ENCODE peak calls at places on chromosomes 11 and 22, in eight cellular contexts. V is adipocyte, T is BJ, M is A549, U is HFF-Myc, X is cardiac fibroblast, H is H7, P is endodermal cell. E is an unnamed sample.

GRCh38 chr11:67118059-67118766 is 850 bp upstream of the KDM2A start:
- DNase-seq in X (peak), H (peak), P (peak), M (peak), U (no peak), T (no peak), V (no peak), E (no peak)

GRCh38 chr22:47157486-47158270 is 395.2 kb downstream of the TBC1D22A start:
- DNase-seq in V (no peak), P (no peak), X (no peak), U (no peak), M (no peak), H (no peak), T (no peak), E (no peak)

GRCh38 chr22:19271856-19272535 is 19.5 kb downstream of the CLTCL1 start:
- DNase-seq in T (no peak), P (no peak), U (no peak), V (peak), H (no peak), X (no peak), M (peak), E (no peak)

GRCh38 chr22:44291265-44292006 is 21.3 kb downstream of the SHISAL1 start:
- DNase-seq in U (no peak), P (no peak), M (no peak), X (no peak), H (no peak), V (no peak), T (no peak), E (no peak)

GRCh38 chr22:27534720-27535125 is 266.8 kb downstream of the MN1 start:
- DNase-seq in X (peak), V (peak), T (peak), M (no peak), P (no peak), H (no peak), U (no peak), E (peak)

GRCh38 chr11:119934267-119934666 is 203.6 kb downstream of the TRIM29 start:
- DNase-seq in H (no peak), T (no peak), M (no peak), U (no peak), P (no peak), X (no peak), V (no peak), E (no peak)

GRCh38 chr11:3178349-3178748 is 13.2 kb upstream of the OSBPL5 start:
- DNase-seq in H (no peak), M (no peak), V (peak), P (no peak), X (peak), U (no peak), T (no peak), E (no peak)

GRCh38 chr22:44341431-44342346 is 28.9 kb upstream of the SHISAL1 start:
- DNase-seq in T (no peak), P (peak), X (peak), H (peak), M (no peak), V (peak), U (no peak), E (no peak)

GRCh38 chr11:19951558-19952083 is 208.7 kb downstream of the DBX1 start:
- DNase-seq in T (no peak), U (no peak), P (no peak), V (peak), H (peak), M (peak), X (peak), E (no peak)

GRCh38 chr11:94141511-94142307 is 13.1 kb downstream of the PANX1 start:
- DNase-seq in U (no peak), X (no peak), M (no peak), P (peak), T (no peak), H (no peak), V (no peak), E (no peak)

GRCh38 chr11:93113824-93114223 is 84.0 kb downstream of the SLC36A4 start:
- DNase-seq in T (no peak), U (no peak), X (no peak), M (no peak), P (peak), V (no peak), H (peak), E (no peak)

GRCh38 chr22:30370681-30371080 is 13.9 kb downstream of the CCDC157 start:
- DNase-seq in H (peak), U (no peak), P (no peak), T (no peak), V (no peak), M (no peak), X (no peak), E (no peak)

GRCh38 chr22:35617137-35617755 is at the start of gene MB:
- DNase-seq in X (no peak), U (no peak), P (no peak), V (no peak), T (no peak), M (no peak), H (no peak), E (no peak)

GRCh38 chr22:42967933-42968332 is 47.0 kb downstream of the PACSIN2 start:
- DNase-seq in H (peak), X (no peak), P (peak), V (no peak), U (no peak), T (no peak), M (no peak), E (no peak)

GRCh38 chr22:24156915-24157782 is 24.1 kb upstream of the SUSD2 start:
- DNase-seq in M (peak), T (no peak), U (no peak), X (peak), P (peak), V (peak), H (peak), E (no peak)

GRCh38 chr11:61473370-61474025 is 35.1 kb upstream of the LRRC10B start:
- DNase-seq in H (no peak), M (no peak), V (peak), U (no peak), X (peak), T (no peak), P (no peak), E (no peak)

GRCh38 chr22:36065775-36066544 is 37.3 kb upstream of the RBFOX2 start:
- DNase-seq in T (peak), P (peak), V (peak), M (peak), H (peak), X (peak), U (peak), E (peak)

GRCh38 chr11:114610550-114610949 is 15.0 kb upstream of the NXPE4 start:
- DNase-seq in P (peak), V (no peak), H (no peak), X (no peak), T (no peak), U (no peak), M (no peak), E (no peak)

GRCh38 chr11:26649884-26650283 is 72.0 kb downstream of the SLC5A12 start:
- DNase-seq in X (peak), V (peak), P (peak), T (peak), M (peak), H (peak), U (peak), E (peak)

GRCh38 chr11:4095509-4096230 is 1.1 kb downstream of the RRM1 start:
- DNase-seq in X (peak), T (no peak), P (no peak), V (peak), H (peak), U (no peak), M (peak), E (no peak)

GRCh38 chr11:2576536-2576935 is 123.3 kb downstream of the KCNQ1OT1 start:
- DNase-seq in X (no peak), M (no peak), P (peak), V (no peak), T (no peak), U (no peak), H (no peak), E (no peak)

GRCh38 chr11:117918366-117919255 is 10.6 kb downstream of the TMPRSS13 start:
- DNase-seq in V (no peak), T (no peak), U (no peak), X (no peak), H (no peak), M (no peak), P (peak), E (no peak)

GRCh38 chr22:41770715-41771452 is 29.6 kb upstream of the CCDC134 start:
- DNase-seq in X (no peak), P (no peak), U (no peak), M (no peak), T (no peak), V (no peak), H (no peak), E (no peak)

GRCh38 chr11:91243065-91243464 is 981.6 kb upstream of the FAT3 start:
- DNase-seq in M (no peak), H (no peak), U (no peak), T (no peak), P (no peak), V (peak), X (no peak), E (no peak)

GRCh38 chr11:74679513-74679865 is 51.7 kb downstream of the CHRDL2 start:
- DNase-seq in M (no peak), T (no peak), H (no peak), P (peak), X (no peak), U (no peak), V (no peak), E (no peak)

GRCh38 chr11:22976146-22976545 is 115.9 kb upstream of the CCDC179 start:
- DNase-seq in V (peak), M (no peak), U (peak), P (no peak), X (peak), T (no peak), H (no peak), E (peak)

GRCh38 chr11:46210856-46211255 is 66.6 kb upstream of the CREB3L1 start:
- DNase-seq in T (no peak), V (no peak), P (no peak), X (no peak), M (no peak), H (no peak), U (no peak), E (no peak)

GRCh38 chr22:20197407-20198030 is 46.7 kb upstream of the CCDC188 start:
- DNase-seq in X (no peak), V (no peak), T (no peak), P (no peak), M (no peak), H (no peak), U (no peak), E (no peak)

GRCh38 chr11:70873736-70874412 is 378.5 kb downstream of the SHANK2 start:
- DNase-seq in V (no peak), P (no peak), U (no peak), T (no peak), M (no peak), H (no peak), X (no peak), E (no peak)

GRCh38 chr11:45815747-45816146 is 10.8 kb downstream of the SLC35C1 start:
- DNase-seq in V (no peak), M (peak), T (no peak), P (peak), U (no peak), H (peak), X (peak), E (no peak)

GRCh38 chr22:25368271-25368670 is 148.8 kb downstream of the CRYBB2 start:
- DNase-seq in X (peak), V (peak), P (no peak), H (no peak), M (no peak), T (peak), U (peak), E (peak)

GRCh38 chr11:16160146-16160545 is 196.2 kb downstream of the SOX6 start:
- DNase-seq in U (no peak), X (no peak), T (no peak), M (no peak), H (no peak), V (no peak), P (no peak), E (no peak)

GRCh38 chr11:83054904-83055380 is 16.8 kb downstream of the RAB30 start:
- DNase-seq in H (no peak), U (no peak), X (no peak), V (no peak), M (no peak), T (no peak), P (no peak), E (no peak)

GRCh38 chr11:1888811-1889526 is 2.7 kb downstream of the PRR33 start:
- DNase-seq in U (no peak), X (no peak), P (no peak), M (no peak), V (no peak), H (peak), T (no peak), E (no peak)

GRCh38 chr11:63610604-63611394 is 3.4 kb downstream of the PLAAT3 start:
- DNase-seq in U (no peak), M (no peak), H (peak), T (no peak), X (peak), P (peak), V (peak), E (peak)

GRCh38 chr11:110314366-110315095 is 18.1 kb upstream of the RDX start:
- DNase-seq in H (no peak), T (no peak), U (no peak), X (no peak), V (no peak), M (no peak), P (no peak), E (no peak)
- H3K4me3 ChIP-seq in H (no peak), T (no peak), U (no peak), X (no peak), V (no peak), M (no peak), P (no peak), E (no peak)

GRCh38 chr11:28241760-28242159 is 133.6 kb downstream of the METTL15 start:
- DNase-seq in X (no peak), V (no peak), U (no peak), T (no peak), M (no peak), H (no peak), P (no peak), E (no peak)
- H3K4me3 ChIP-seq in X (no peak), V (no peak), U (no peak), T (no peak), M (no peak), H (no peak), P (no peak), E (no peak)

GRCh38 chr11:405323-405975 is 9.3 kb downstream of the SIGIRR start:
- DNase-seq in P (no peak), V (no peak), H (peak), T (no peak), M (no peak), U (no peak), X (peak), E (no peak)

GRCh38 chr11:405976-406795 is 8.6 kb downstream of the SIGIRR start:
- DNase-seq in M (no peak), U (no peak), P (no peak), H (peak), X (no peak), T (no peak), V (no peak), E (no peak)

GRCh38 chr11:408154-409007 is 6.4 kb downstream of the SIGIRR start:
- DNase-seq in M (no peak), X (no peak), U (no peak), T (no peak), H (no peak), V (no peak), P (no peak), E (no peak)

GRCh38 chr11:407651-408080 is 7.1 kb downstream of the SIGIRR start:
- DNase-seq in V (no peak), P (no peak), U (no peak), T (no peak), M (no peak), H (no peak), X (no peak), E (no peak)

DNA sequence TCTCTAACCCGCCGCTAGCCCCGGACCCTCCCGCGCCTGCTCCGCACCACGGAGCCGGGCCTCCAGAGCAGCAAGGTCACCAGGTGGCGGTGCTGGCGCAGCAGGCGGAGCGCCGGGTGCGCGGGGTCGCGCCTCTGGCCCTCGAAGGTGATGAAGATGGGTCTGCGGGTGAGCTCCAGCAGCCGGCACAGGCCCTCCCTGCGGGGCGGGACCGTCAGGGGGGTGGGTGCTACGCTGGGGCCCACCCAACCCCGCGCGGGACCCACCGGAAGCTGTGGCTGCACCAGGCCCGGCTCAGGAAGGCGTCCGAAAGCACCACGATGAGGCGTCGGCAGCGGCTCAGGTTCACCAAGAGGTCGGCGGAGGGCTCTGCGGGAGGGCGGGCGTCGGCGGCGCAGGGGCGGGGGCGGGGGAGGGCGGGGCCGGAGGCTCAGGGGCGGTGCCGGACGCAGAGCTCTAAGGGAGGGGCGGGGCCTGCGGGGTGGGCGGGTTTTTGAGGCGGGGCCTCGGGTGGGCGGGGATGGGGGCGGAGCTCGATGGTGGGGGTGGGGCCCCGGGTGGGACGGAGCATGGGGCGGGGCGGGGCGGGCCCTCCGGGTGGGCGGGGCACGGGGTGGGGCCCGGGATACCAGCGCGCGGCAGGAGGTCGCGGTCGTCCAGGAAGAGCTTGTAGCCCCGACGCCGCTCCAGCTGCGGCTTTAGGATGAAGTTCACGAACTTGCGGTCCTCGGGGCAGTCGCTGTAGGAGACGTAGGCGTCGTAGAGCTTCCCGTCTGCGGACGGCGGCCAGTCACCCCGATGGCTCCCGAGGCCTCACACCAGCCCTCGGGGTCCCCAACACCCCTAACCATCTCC is 7.8 kb downstream of the SIGIRR start:
- DNase-seq in X (peak), T (no peak), P (peak), M (peak), U (peak), V (peak), H (peak), E (no peak)
- H3K4me3 ChIP-seq in X (peak), T (peak), P (peak), M (peak), U (peak), V (peak), H (peak), E (peak)

DNA sequence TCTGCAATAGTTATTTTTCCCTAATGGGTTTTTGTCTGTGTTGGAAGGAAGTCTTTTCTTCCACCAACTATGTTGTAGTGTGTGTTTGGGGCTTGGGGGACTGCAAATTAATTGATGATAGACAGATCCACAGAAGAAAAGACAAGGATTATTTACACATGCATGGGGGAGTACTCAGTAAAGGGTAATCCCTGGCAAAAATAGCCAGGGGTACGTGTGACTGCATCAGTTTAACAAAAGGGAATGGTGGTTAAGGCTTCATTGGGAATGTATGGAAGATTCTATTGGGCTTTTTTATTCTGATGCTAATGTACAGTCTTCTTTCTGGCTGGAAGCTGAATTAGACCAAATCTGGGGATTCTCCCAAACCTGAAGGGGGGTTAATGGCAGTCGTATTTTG is 20.2 kb upstream of the FEZ1 start:
- DNase-seq in T (no peak), H (no peak), M (no peak), V (no peak), U (no peak), X (no peak), P (no peak), E (no peak)
- H3K4me3 ChIP-seq in T (no peak), H (no peak), M (no peak), V (no peak), U (no peak), X (no peak), P (no peak), E (no peak)

GRCh38 chr11:12725863-12726666 is 51.8 kb downstream of the TEAD1 start:
- DNase-seq in X (peak), V (no peak), M (no peak), U (no peak), T (no peak), P (peak), H (no peak), E (no peak)

GRCh38 chr11:12725047-12725862 is 51.0 kb downstream of the TEAD1 start:
- DNase-seq in M (no peak), V (no peak), U (no peak), T (no peak), P (no peak), X (peak), H (no peak), E (no peak)

GRCh38 chr11:12724301-12725046 is 50.3 kb downstream of the TEAD1 start:
- DNase-seq in T (peak), H (peak), X (peak), M (peak), U (peak), V (peak), P (peak), E (peak)

GRCh38 chr11:12721816-12722604 is 47.8 kb downstream of the TEAD1 start:
- DNase-seq in H (no peak), X (no peak), M (no peak), U (no peak), P (peak), T (no peak), V (no peak), E (no peak)

DNA sequence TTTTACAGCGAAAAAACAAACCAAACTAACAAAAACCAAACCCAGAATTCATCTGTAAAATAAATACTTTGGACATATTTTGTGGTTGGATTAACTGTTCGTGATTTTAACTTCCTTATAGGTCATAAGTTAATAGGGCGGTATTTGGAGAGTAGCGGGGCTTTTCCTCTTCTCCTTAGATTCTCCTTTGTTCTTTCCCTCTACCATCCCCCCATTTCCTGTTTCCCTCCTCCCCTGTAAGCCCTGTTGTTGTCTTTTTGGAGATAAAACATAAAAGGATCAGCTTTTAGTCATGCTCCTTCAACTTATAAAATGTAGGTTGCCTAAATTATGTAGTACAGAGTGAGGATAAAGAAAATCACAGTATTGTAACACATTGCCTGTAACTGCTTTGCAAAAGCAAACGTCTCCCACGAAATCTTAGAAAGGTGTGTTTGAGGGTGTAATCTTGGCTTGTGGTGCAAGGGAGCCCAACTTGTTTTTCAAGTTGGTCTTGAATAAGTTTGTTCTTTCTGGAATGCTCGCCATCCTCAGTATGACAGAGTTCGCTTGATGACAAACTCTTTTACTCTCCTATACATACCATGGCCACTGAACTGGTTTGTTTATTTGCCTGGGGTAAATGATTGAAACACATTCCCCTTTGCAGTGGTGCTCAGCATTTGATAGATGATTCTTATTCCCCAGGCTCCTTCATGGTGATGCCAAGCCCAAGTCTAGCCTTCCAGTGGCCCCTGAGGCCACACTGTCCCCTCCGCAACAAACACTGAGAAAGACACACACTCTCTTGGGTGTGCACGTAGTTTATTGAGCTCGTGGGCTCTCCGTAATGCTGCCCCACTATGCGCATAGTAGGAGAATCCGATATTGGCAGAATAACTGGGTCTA is 49.4 kb downstream of the TEAD1 start:
- DNase-seq in P (no peak), X (peak), U (peak), H (peak), V (peak), T (no peak), M (peak), E (no peak)
- H3K4me3 ChIP-seq in P (peak), X (no peak), U (no peak), H (no peak), V (no peak), T (no peak), M (peak), E (no peak)

GRCh38 chr11:113457784-113458183 is 17.4 kb downstream of the DRD2 start:
- DNase-seq in T (no peak), M (no peak), H (peak), P (peak), X (no peak), U (no peak), V (no peak), E (no peak)
- H3K4me3 ChIP-seq in T (no peak), M (no peak), H (no peak), P (no peak), X (no peak), U (no peak), V (no peak), E (no peak)